ENCODE peak calls at places on chromosome 20, in five cellular contexts. One of them, this sample, is unnamed.

GRCh38 chr20:49989234-49990065 is 6.7 kb downstream of the SNAI1 start:
- DNase-seq in fibroblast of pulmonary artery: peak
- DNase-seq in testis: peak
- DNase-seq in ACHN: no peak
- DNase-seq in right atrium auricular region: peak
- DNase-seq in this sample: peak

GRCh38 chr20:49579874-49580817 is 12.2 kb upstream of the PTGIS start:
- DNase-seq in fibroblast of pulmonary artery: peak
- DNase-seq in testis: no peak
- DNase-seq in ACHN: no peak
- DNase-seq in right atrium auricular region: no peak
- DNase-seq in this sample: no peak

GRCh38 chr20:50568549-50568942 is 58.4 kb downstream of the PTPN1 start:
- DNase-seq in fibroblast of pulmonary artery: no peak
- DNase-seq in testis: no peak
- DNase-seq in ACHN: no peak
- DNase-seq in right atrium auricular region: no peak
- DNase-seq in this sample: no peak

GRCh38 chr20:56069016-56069415 is 63.7 kb upstream of the CBLN4 start:
- DNase-seq in fibroblast of pulmonary artery: no peak
- DNase-seq in testis: no peak
- DNase-seq in ACHN: no peak
- DNase-seq in right atrium auricular region: no peak
- DNase-seq in this sample: no peak

GRCh38 chr20:10902836-10903410 is 229.1 kb upstream of the JAG1 start:
- DNase-seq in fibroblast of pulmonary artery: peak
- DNase-seq in testis: no peak
- DNase-seq in ACHN: no peak
- DNase-seq in right atrium auricular region: no peak
- DNase-seq in this sample: no peak

GRCh38 chr20:6530254-6530653 is 237.2 kb upstream of the BMP2 start:
- DNase-seq in fibroblast of pulmonary artery: no peak
- DNase-seq in testis: no peak
- DNase-seq in ACHN: no peak
- DNase-seq in right atrium auricular region: no peak
- DNase-seq in this sample: peak

GRCh38 chr20:57662313-57663240 is 42.4 kb upstream of the ZBP1 start:
- DNase-seq in fibroblast of pulmonary artery: no peak
- DNase-seq in testis: no peak
- DNase-seq in ACHN: no peak
- DNase-seq in right atrium auricular region: no peak
- DNase-seq in this sample: no peak

GRCh38 chr20:11170565-11170964 is 496.8 kb upstream of the JAG1 start:
- DNase-seq in fibroblast of pulmonary artery: peak
- DNase-seq in testis: no peak
- DNase-seq in ACHN: no peak
- DNase-seq in right atrium auricular region: no peak
- DNase-seq in this sample: no peak

GRCh38 chr20:50450961-50451752 is 59.0 kb upstream of the PTPN1 start:
- DNase-seq in fibroblast of pulmonary artery: peak
- DNase-seq in testis: peak
- DNase-seq in ACHN: no peak
- DNase-seq in right atrium auricular region: peak
- DNase-seq in this sample: peak

GRCh38 chr20:881051-881820 is 34.9 kb downstream of the ANGPT4 start:
- DNase-seq in fibroblast of pulmonary artery: peak
- DNase-seq in testis: no peak
- DNase-seq in ACHN: peak
- DNase-seq in right atrium auricular region: no peak
- DNase-seq in this sample: peak

GRCh38 chr20:42472198-42472597 is 717.5 kb downstream of the PTPRT start:
- DNase-seq in fibroblast of pulmonary artery: no peak
- DNase-seq in testis: no peak
- DNase-seq in ACHN: no peak
- DNase-seq in right atrium auricular region: no peak
- DNase-seq in this sample: no peak

GRCh38 chr20:32326507-32326851 is 31.7 kb upstream of the ASXL1 start:
- DNase-seq in fibroblast of pulmonary artery: no peak
- DNase-seq in testis: no peak
- DNase-seq in ACHN: peak
- DNase-seq in right atrium auricular region: no peak
- DNase-seq in this sample: peak

GRCh38 chr20:37393196-37393862 is 47.4 kb downstream of the SRC start:
- DNase-seq in fibroblast of pulmonary artery: no peak
- DNase-seq in testis: no peak
- DNase-seq in ACHN: no peak
- DNase-seq in right atrium auricular region: no peak
- DNase-seq in this sample: no peak

GRCh38 chr20:37071481-37071911 is 24.3 kb downstream of the RBL1 start:
- DNase-seq in fibroblast of pulmonary artery: peak
- DNase-seq in testis: no peak
- DNase-seq in ACHN: peak
- DNase-seq in right atrium auricular region: no peak
- DNase-seq in this sample: no peak

GRCh38 chr20:10961651-10962288 is 288.0 kb upstream of the JAG1 start:
- DNase-seq in fibroblast of pulmonary artery: peak
- DNase-seq in testis: no peak
- DNase-seq in ACHN: no peak
- DNase-seq in right atrium auricular region: no peak
- DNase-seq in this sample: no peak

GRCh38 chr20:51461306-51461705 is 81.2 kb downstream of the NFATC2 start:
- DNase-seq in fibroblast of pulmonary artery: no peak
- DNase-seq in testis: no peak
- DNase-seq in ACHN: no peak
- DNase-seq in right atrium auricular region: no peak
- DNase-seq in this sample: no peak

This sample was measured in HCEC 1CT.